ENCODE peak calls at places on chromosomes 5 and 9, in seven cellular contexts. W, N, M, F, T, X and Z are unnamed samples.

GRCh38 chr5:129656952-129657351 is 90.9 kb upstream of the MINAR2 start:
- DNase-seq in W (no peak), N (no peak), M (no peak), F (no peak), T (no peak), X (no peak), Z (no peak)

GRCh38 chr5:63962345-63962744 is at the start of gene HTR1A:
- DNase-seq in W (no peak), N (no peak), M (no peak), F (no peak), T (no peak), X (no peak), Z (no peak)

GRCh38 chr5:128318691-128319090 is 219.4 kb downstream of the FBN2 start:
- DNase-seq in W (no peak), N (no peak), M (no peak), F (no peak), T (no peak), X (no peak), Z (no peak)

GRCh38 chr9:124495105-124496074 is 11.8 kb downstream of the NR5A1 start:
- DNase-seq in W (no peak), N (no peak), M (no peak), F (no peak), T (no peak), X (no peak), Z (no peak)

GRCh38 chr9:115884846-115885245 is 268.7 kb upstream of the PAPPA start:
- DNase-seq in W (no peak), N (no peak), M (no peak), F (no peak), T (no peak), X (no peak), Z (no peak)

GRCh38 chr5:13698882-13699281 is 245.6 kb downstream of the DNAH5 start:
- DNase-seq in W (no peak), N (no peak), M (no peak), F (no peak), T (no peak), X (no peak), Z (no peak)

GRCh38 chr5:27748847-27749246 is 710.5 kb upstream of the CDH9 start:
- DNase-seq in W (no peak), N (no peak), M (peak), F (no peak), T (no peak), X (no peak), Z (no peak)

GRCh38 chr5:53472279-53472678 is 8.2 kb upstream of the FST start:
- DNase-seq in W (no peak), N (no peak), M (no peak), F (no peak), T (no peak), X (no peak), Z (no peak)

GRCh38 chr9:27303219-27303618 is 6.3 kb upstream of the EQTN start:
- DNase-seq in W (peak), N (peak), M (no peak), F (no peak), T (no peak), X (no peak), Z (no peak)

GRCh38 chr9:19239955-19240354 is 9.5 kb downstream of the DENND4C start:
- DNase-seq in W (no peak), N (no peak), M (no peak), F (no peak), T (no peak), X (no peak), Z (no peak)

GRCh38 chr9:11735391-11735790 is 957.8 kb upstream of the TYRP1 start:
- DNase-seq in W (no peak), N (no peak), M (no peak), F (no peak), T (no peak), X (no peak), Z (no peak)

GRCh38 chr9:7234144-7234543 is 476.4 kb downstream of the KDM4C start:
- DNase-seq in W (peak), N (peak), M (peak), F (no peak), T (no peak), X (no peak), Z (no peak)

GRCh38 chr5:32942225-32942989 is 231.3 kb downstream of the NPR3 start:
- DNase-seq in W (peak), N (no peak), M (no peak), F (no peak), T (no peak), X (no peak), Z (peak)

GRCh38 chr9:113886933-113887332 is 10.8 kb downstream of the ZNF618 start:
- DNase-seq in W (peak), N (no peak), M (peak), F (no peak), T (no peak), X (no peak), Z (peak)

GRCh38 chr5:119338326-119338957 is 17.4 kb upstream of the TNFAIP8 start:
- DNase-seq in W (no peak), N (no peak), M (no peak), F (no peak), T (no peak), X (no peak), Z (no peak)

GRCh38 chr5:10745133-10745532 is 15.9 kb downstream of the DAP start:
- DNase-seq in W (peak), N (peak), M (peak), F (no peak), T (no peak), X (no peak), Z (no peak)

GRCh38 chr5:11785771-11786342 is 118.4 kb downstream of the CTNND2 start:
- DNase-seq in W (no peak), N (no peak), M (no peak), F (no peak), T (no peak), X (no peak), Z (no peak)

GRCh38 chr5:55303238-55303690 is 4.2 kb downstream of the DHX29 start:
- DNase-seq in W (peak), N (peak), M (peak), F (no peak), T (no peak), X (no peak), Z (peak)

GRCh38 chr5:8756498-8757084 is 789.3 kb downstream of the SEMA5A start:
- DNase-seq in W (peak), N (peak), M (peak), F (peak), T (peak), X (no peak), Z (peak)

GRCh38 chr5:133924221-133924920 is 44.1 kb downstream of the C5orf15 start:
- DNase-seq in W (no peak), N (no peak), M (no peak), F (peak), T (no peak), X (no peak), Z (peak)

GRCh38 chr5:53116597-53116996 is 7.0 kb upstream of the MOCS2 start:
- DNase-seq in W (no peak), N (no peak), M (no peak), F (no peak), T (no peak), X (no peak), Z (no peak)

GRCh38 chr9:92721548-92721947 is 43.1 kb downstream of the BICD2 start:
- DNase-seq in W (no peak), N (no peak), M (no peak), F (no peak), T (no peak), X (no peak), Z (no peak)

GRCh38 chr9:129665814-129666511 is 516 bp downstream of the PRRX2 start:
- DNase-seq in W (no peak), N (no peak), M (no peak), F (no peak), T (no peak), X (no peak), Z (peak)

GRCh38 chr9:94860678-94861588 is 134.4 kb downstream of the AOPEP start:
- DNase-seq in W (peak), N (peak), M (no peak), F (peak), T (peak), X (peak), Z (peak)

GRCh38 chr9:78321505-78321904 is 24.6 kb downstream of the PSAT1 start:
- DNase-seq in W (no peak), N (no peak), M (no peak), F (no peak), T (no peak), X (no peak), Z (no peak)